ENCODE peak calls at places on chromosomes 5 and 9, in five cellular contexts. R, B, P, U and G are unnamed samples.

GRCh38 chr9:87875839-87876545 is 6.7 kb upstream of the SPATA31E1 start:
- DNase-seq in R (no peak), P (no peak), U (no peak), B (no peak), G (no peak)

GRCh38 chr5:136249678-136250266 is 56.8 kb upstream of the SMIM32 start:
- DNase-seq in B (no peak), U (peak; percentile 26), P (peak; percentile 56), R (peak; percentile 2), G (no peak)

GRCh38 chr5:58133631-58134296 is 326.1 kb downstream of the PLK2 start:
- DNase-seq in R (no peak), U (no peak), P (peak; percentile 11), B (no peak), G (no peak)

GRCh38 chr5:169695919-169696490 is 58.9 kb downstream of the DOCK2 start:
- DNase-seq in U (no peak), P (peak; percentile 100), B (no peak), R (no peak), G (no peak)

GRCh38 chr9:32928145-32928763 is 73.2 kb downstream of the APTX start:
- DNase-seq in B (no peak), R (no peak), P (no peak), U (no peak), G (peak; percentile 40)

GRCh38 chr5:15183520-15183919 is 311.9 kb upstream of the ANKH start:
- DNase-seq in U (no peak), B (no peak), P (no peak), R (no peak), G (no peak)

GRCh38 chr9:132519033-132519432 is 63.4 kb upstream of the BARHL1 start:
- DNase-seq in U (no peak), R (no peak), B (no peak), P (no peak), G (no peak)

GRCh38 chr5:77751328-77752023 is 24.7 kb downstream of the TBCA start:
- DNase-seq in B (no peak), U (no peak), P (no peak), R (peak; percentile 38), G (no peak)

GRCh38 chr5:141672071-141672855 is 9.8 kb downstream of the ARAP3 start:
- DNase-seq in B (no peak), R (no peak), U (no peak), P (no peak), G (no peak)

GRCh38 chr5:180646963-180647305 is 2.5 kb downstream of the FLT4 start:
- DNase-seq in R (no peak), B (peak; percentile 26), U (no peak), P (no peak), G (no peak)

GRCh38 chr5:92916036-92916435 is 665.0 kb downstream of the NR2F1-AS1 start:
- DNase-seq in P (no peak), B (no peak), U (no peak), R (no peak), G (no peak)

GRCh38 chr5:17255471-17256016 is 38.1 kb downstream of the BASP1 start:
- DNase-seq in P (no peak), U (no peak), B (no peak), R (no peak), G (no peak)

GRCh38 chr9:76180541-76180940 is 213.7 kb downstream of the RFK start:
- DNase-seq in B (no peak), P (peak; percentile 68), R (no peak), U (no peak), G (no peak)

GRCh38 chr5:79621056-79621455 is 8.8 kb downstream of the TENT2 start:
- DNase-seq in P (peak; percentile 64), B (no peak), R (no peak), U (no peak), G (no peak)

GRCh38 chr5:62431735-62432617 is 19.4 kb downstream of the IPO11 start:
- DNase-seq in P (no peak), U (no peak), R (no peak), B (no peak), G (peak; percentile 27)

GRCh38 chr5:133473291-133473690 is 139.1 kb downstream of the FSTL4 start:
- DNase-seq in R (no peak), B (no peak), U (no peak), P (no peak), G (no peak)

GRCh38 chr9:134485653-134486052 is 155.9 kb upstream of the COL5A1 start:
- DNase-seq in R (no peak), U (no peak), P (no peak), B (no peak), G (no peak)

GRCh38 chr5:153147891-153148623 is 342.4 kb upstream of the GRIA1 start:
- DNase-seq in P (peak; percentile 70), U (peak; percentile 68), R (no peak), B (no peak), G (peak; percentile 9)